ENCODE peak calls at places on chromosomes 6 and 20, in six cellular contexts. H is tibial artery, M is cardiac fibroblast, R is HL-60, X is IMR-90, F is stomach. Y is an unnamed sample.

GRCh38 chr6:64012351-64013060 is 376.9 kb downstream of the PHF3 start:
- DNase-seq in X (peak; percentile 78), M (peak; percentile 60), F (no peak), H (no peak), R (peak; percentile 5), Y (no peak)

GRCh38 chr6:142058216-142058925 is 74.4 kb upstream of the GJE1 start:
- DNase-seq in X (no peak), F (no peak), R (no peak), M (no peak), H (no peak), Y (no peak)

GRCh38 chr6:169398342-169399105 is 144.9 kb upstream of the THBS2 start:
- DNase-seq in M (no peak), X (no peak), H (no peak), R (no peak), F (no peak), Y (no peak)

GRCh38 chr6:160883560-160883959 is 108.0 kb upstream of the MAP3K4 start:
- DNase-seq in X (no peak), M (no peak), H (no peak), R (no peak), F (no peak), Y (no peak)

GRCh38 chr20:38843346-38843745 is 37.8 kb downstream of the PPP1R16B start:
- DNase-seq in R (no peak), F (no peak), X (no peak), H (no peak), M (no peak), Y (no peak)

GRCh38 chr6:125995972-125996580 is 9.7 kb downstream of the TRMT11 start:
- DNase-seq in X (peak; percentile 60), R (peak; percentile 67), H (no peak), M (peak; percentile 72), F (peak; percentile 60), Y (peak; percentile 19)

GRCh38 chr20:25073544-25073943 is 8.4 kb downstream of the VSX1 start:
- DNase-seq in X (no peak), F (no peak), R (no peak), M (no peak), H (no peak), Y (no peak)

GRCh38 chr6:22826961-22827360 is 257.6 kb downstream of the HDGFL1 start:
- DNase-seq in R (no peak), M (peak; percentile 19), H (no peak), F (no peak), X (peak; percentile 52), Y (no peak)

GRCh38 chr6:14396826-14397517 is 279.4 kb downstream of the CD83 start:
- DNase-seq in R (no peak), X (peak; percentile 86), H (no peak), M (peak; percentile 16), F (peak; percentile 27), Y (no peak)

GRCh38 chr6:157162756-157163433 is 160.4 kb downstream of the TMEM242 start:
- DNase-seq in R (no peak), X (no peak), H (no peak), M (no peak), F (no peak), Y (no peak)

GRCh38 chr6:26501482-26501986 is 1.4 kb downstream of the BTN1A1 start:
- DNase-seq in M (peak; percentile 19), X (peak; percentile 25), H (peak; percentile 39), F (peak; percentile 32), R (peak; percentile 3), Y (no peak)

GRCh38 chr6:26071135-26071534 is 16.1 kb upstream of the HFE start:
- DNase-seq in F (no peak), X (no peak), M (no peak), R (no peak), H (peak; percentile 36), Y (no peak)

GRCh38 chr6:169778646-169779045 is 27.2 kb downstream of the ERMARD start:
- DNase-seq in F (no peak), R (no peak), M (no peak), H (no peak), X (no peak), Y (no peak)

GRCh38 chr6:21157186-21157929 is 436.2 kb upstream of the SOX4 start:
- DNase-seq in H (no peak), F (no peak), M (no peak), R (no peak), X (no peak), Y (no peak)

GRCh38 chr6:32614366-32615081 is 22.7 kb upstream of the HLA-DQA1 start:
- DNase-seq in F (no peak), M (no peak), X (no peak), H (no peak), R (no peak), Y (no peak)

GRCh38 chr6:168469198-168469943 is 28.4 kb downstream of the SMOC2 start:
- DNase-seq in F (no peak), R (no peak), H (peak; percentile 43), M (peak; percentile 8), X (no peak), Y (no peak)

GRCh38 chr20:33843854-33844253 is 32.7 kb downstream of the CHMP4B start:
- DNase-seq in X (no peak), M (peak; percentile 9), R (no peak), H (no peak), F (no peak), Y (no peak)

GRCh38 chr6:110034637-110035096 is 56.6 kb downstream of the GPR6 start:
- DNase-seq in H (no peak), R (no peak), M (no peak), X (no peak), F (no peak), Y (no peak)

GRCh38 chr6:106671651-106672050 is 42.3 kb downstream of the QRSL1 start:
- DNase-seq in M (no peak), F (no peak), X (no peak), R (no peak), H (no peak), Y (no peak)

GRCh38 chr6:57254055-57254717 is 32.1 kb upstream of the RAB23 start:
- DNase-seq in F (no peak), R (no peak), X (no peak), M (no peak), H (no peak), Y (no peak)

GRCh38 chr6:57256541-57256940 is 34.4 kb upstream of the RAB23 start:
- DNase-seq in X (peak; percentile 16), R (no peak), H (no peak), M (peak; percentile 23), F (no peak), Y (no peak)

GRCh38 chr6:57257911-57258541 is 35.9 kb upstream of the RAB23 start:
- DNase-seq in X (peak; percentile 84), R (no peak), M (peak; percentile 88), F (no peak), H (no peak), Y (no peak)

GRCh38 chr6:57252975-57253374 is 30.9 kb upstream of the RAB23 start:
- DNase-seq in R (no peak), X (peak; percentile 77), M (peak; percentile 56), F (no peak), H (no peak), Y (no peak)

DNA sequence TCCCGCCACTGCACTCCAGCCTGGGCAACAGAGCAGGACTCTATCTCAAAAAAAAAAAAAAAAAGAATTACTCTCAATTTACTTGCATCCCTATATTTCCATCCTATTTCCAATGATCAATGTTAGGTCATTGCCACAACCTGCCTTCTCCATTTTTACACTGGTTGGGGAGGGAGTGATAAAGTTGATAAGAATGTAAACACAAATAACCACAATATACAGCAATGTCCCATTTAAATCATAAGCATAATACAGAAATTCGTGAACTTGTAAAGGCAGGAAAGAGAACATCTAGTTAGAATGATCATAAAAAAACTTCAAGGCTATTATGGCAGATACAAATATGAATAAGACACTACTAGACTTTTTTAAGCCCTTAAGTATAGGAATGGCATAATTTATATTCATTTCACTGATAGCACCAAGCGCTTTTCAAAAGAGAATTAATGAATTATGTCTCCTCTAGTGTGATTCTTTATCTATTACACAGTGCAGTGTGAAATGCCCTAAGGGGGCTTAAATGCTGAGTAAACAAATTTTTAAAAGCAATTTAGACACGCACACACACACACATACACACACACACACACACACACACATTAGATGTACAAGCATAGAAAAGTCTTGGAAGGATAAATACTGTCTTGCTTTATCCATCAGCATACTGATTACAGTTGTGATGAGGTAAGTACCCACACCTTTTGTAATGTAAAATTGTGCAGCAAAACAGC is 33.5 kb upstream of the RAB23 start:
- DNase-seq in R (no peak), F (no peak), X (no peak), M (no peak), H (no peak), Y (no peak)
- TF ChIP-seq CTCF in R (no peak), F (no peak), X (no peak), M (no peak), H (no peak), Y (no peak)

DNA sequence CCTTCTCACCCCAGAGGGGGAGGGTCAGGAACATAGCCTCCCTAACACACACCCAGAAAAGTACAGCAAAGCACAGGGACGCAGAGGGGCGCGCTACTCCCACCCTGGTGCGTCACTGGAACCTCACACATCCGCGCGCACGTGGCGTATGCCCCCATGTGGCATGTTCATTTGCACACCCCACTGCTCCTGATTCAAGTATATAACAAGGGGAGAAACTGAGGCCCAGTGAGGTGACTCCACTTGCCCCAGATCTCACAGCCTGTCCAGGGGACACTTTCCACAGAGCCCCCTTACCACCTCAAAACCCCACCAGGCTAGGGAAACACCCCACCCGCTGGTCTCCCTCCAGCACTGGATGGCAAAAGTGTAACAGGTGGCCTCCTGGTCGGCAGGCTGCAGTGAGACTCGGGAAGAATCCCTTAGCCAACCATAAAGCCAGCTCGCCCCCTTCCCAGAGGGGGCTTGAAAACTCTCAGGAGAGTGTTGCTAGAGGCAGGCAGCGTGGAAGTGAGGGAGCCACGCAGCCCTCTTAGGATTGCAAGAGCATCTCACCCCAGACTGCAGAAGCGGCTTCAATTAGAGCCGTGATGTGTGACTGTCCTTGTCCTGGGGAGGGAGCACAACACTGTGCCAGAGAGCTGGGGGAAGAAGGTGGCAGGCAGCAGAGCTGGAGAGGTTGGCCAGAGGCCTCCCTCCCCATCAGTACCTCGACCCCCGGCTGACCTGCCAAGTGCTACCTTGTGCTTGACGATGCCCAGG is at the start of gene GRM4:
- DNase-seq in F (no peak), H (no peak), M (no peak), R (no peak), X (no peak), Y (no peak)
- H3K4me3 ChIP-seq in F (peak within 1 kb of the TSS; percentile 41), H (peak within 1 kb of the TSS; percentile 36), M (peak within 1 kb of the TSS; percentile 43), R (no peak within 1 kb of the TSS), X (peak within 1 kb of the TSS; percentile 22), Y (peak within 1 kb of the TSS; percentile 16)

GRCh38 chr6:39362487-39362865 is 40.0 kb upstream of the KCNK16 start:
- DNase-seq in X (no peak), H (no peak), F (no peak), M (peak; percentile 38), R (no peak), Y (no peak)
- TF ChIP-seq CTCF in X (no peak), H (no peak), F (no peak), M (peak; percentile 8), R (no peak), Y (peak; percentile 30)

DNA sequence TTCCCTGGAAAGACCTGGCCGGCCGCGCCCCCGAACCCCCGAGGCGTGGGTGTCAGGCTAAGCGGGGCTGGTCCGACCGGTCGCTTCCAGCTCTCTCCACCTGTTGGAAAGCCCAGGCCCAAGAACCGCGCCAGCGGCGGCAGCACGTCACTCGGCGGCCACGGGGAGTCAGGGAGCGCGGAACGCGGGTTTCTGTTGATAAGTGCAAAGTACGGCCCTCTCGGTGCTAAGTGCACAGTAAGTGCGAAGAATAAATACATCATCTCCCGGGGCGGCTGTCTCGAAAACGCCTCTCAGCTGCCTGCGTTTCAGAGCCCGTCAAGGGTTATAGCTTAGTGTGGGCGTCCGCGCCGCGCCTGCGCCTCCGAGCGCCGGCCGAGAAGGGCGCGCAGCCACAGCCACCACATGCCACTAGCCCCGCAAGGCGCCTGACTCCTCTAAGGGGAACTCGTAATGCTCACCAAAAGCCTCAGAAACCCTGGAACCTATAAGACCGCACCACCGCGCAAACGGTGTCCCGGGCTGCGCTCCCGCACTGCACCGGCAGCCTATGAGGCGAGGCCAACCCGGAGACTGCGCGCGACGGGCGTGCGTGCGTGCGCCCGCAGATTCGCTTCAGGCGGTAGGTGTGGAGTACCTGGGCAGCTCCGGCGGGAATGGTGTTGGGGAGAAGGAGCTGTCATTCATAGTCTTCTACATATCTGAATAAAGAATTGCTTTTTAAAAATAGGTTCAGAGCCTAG is 9.2 kb upstream of the TBX18 start:
- DNase-seq in X (no peak), H (peak; percentile 29), M (peak; percentile 69), R (peak; percentile 22), F (no peak), Y (no peak)
- H3K4me3 ChIP-seq in X (no peak overlapping the region), H (peak overlapping the region; percentile 62), M (peak overlapping the region; percentile 53), R (no peak overlapping the region), F (peak overlapping the region; percentile 25), Y (no peak overlapping the region)

Y was measured in GM12864.